ENCODE peak calls at places on chromosomes 4 and X, in six cellular contexts. Y, B, N, K, H and D are unnamed samples.

GRCh38 chrX:115367455-115367854 is 77.9 kb downstream of the LUZP4 start:
- DNase-seq in Y (no peak), B (no peak), N (no peak), K (no peak), H (no peak), D (no peak)

GRCh38 chr4:118398226-118399090 is 45.7 kb upstream of the PRSS12 start:
- DNase-seq in Y (peak; percentile 9), B (no peak), N (no peak), K (no peak), H (no peak), D (no peak)

GRCh38 chrX:23548164-23548563 is 119.1 kb upstream of the PRDX4 start:
- DNase-seq in Y (no peak), B (no peak), N (no peak), K (no peak), H (no peak), D (no peak)

GRCh38 chr4:173370130-173370476 is 651 bp upstream of the SAP30 start:
- DNase-seq in Y (peak; percentile 26), B (peak; percentile 13), N (no peak), K (no peak), H (no peak), D (peak; percentile 33)

GRCh38 chr4:48046059-48046458 is 29.5 kb downstream of the NIPAL1 start:
- DNase-seq in Y (no peak), B (no peak), N (no peak), K (no peak), H (no peak), D (no peak)

GRCh38 chrX:68365356-68365755 is 67.9 kb downstream of the OPHN1 start:
- DNase-seq in Y (no peak), B (no peak), N (no peak), K (no peak), H (no peak), D (no peak)

GRCh38 chrX:103754401-103754800 is 22.2 kb upstream of the PLP1 start:
- DNase-seq in Y (no peak), B (no peak), N (no peak), K (no peak), H (no peak), D (no peak)

GRCh38 chrX:38260231-38260630 is 39.6 kb upstream of the SRPX start:
- DNase-seq in Y (no peak), B (no peak), N (no peak), K (no peak), H (no peak), D (no peak)

GRCh38 chr4:147590249-147590920 is 26.8 kb upstream of the TMEM184C start:
- DNase-seq in Y (peak; percentile 21), B (peak; percentile 63), N (peak; percentile 63), K (peak; percentile 15), H (peak; percentile 17), D (no peak)

GRCh38 chr4:94974773-94975172 is 217.0 kb downstream of the BMPR1B start:
- DNase-seq in Y (no peak), B (no peak), N (no peak), K (no peak), H (no peak), D (no peak)

GRCh38 chrX:71301195-71301924 is at the start of gene ITGB1BP2:
- DNase-seq in Y (no peak), B (no peak), N (no peak), K (no peak), H (no peak), D (no peak)

GRCh38 chr4:8127051-8127798 is 31.4 kb downstream of the ABLIM2 start:
- DNase-seq in Y (no peak), B (no peak), N (no peak), K (no peak), H (no peak), D (no peak)

GRCh38 chrX:46620505-46620904 is 46.9 kb downstream of the CHST7 start:
- DNase-seq in Y (no peak), B (no peak), N (no peak), K (no peak), H (no peak), D (no peak)

GRCh38 chr4:153347117-153347516 is 2.6 kb downstream of the MND1 start:
- DNase-seq in Y (no peak), B (no peak), N (no peak), K (no peak), H (no peak), D (no peak)

GRCh38 chrX:100895365-100896075 is 21.4 kb upstream of the NOX1 start:
- DNase-seq in Y (no peak), B (no peak), N (no peak), K (peak; percentile 28), H (no peak), D (no peak)

GRCh38 chrX:97200454-97200853 is 316.7 kb downstream of the RPA4 start:
- DNase-seq in Y (no peak), B (no peak), N (no peak), K (no peak), H (no peak), D (no peak)

GRCh38 chr4:83342476-83342875 is 7.8 kb upstream of the HPSE start:
- DNase-seq in Y (no peak), B (no peak), N (no peak), K (no peak), H (no peak), D (no peak)

GRCh38 chr4:101292214-101292613 is 55.1 kb downstream of the PPP3CA start:
- DNase-seq in Y (no peak), B (no peak), N (no peak), K (no peak), H (no peak), D (no peak)

GRCh38 chr4:102447413-102447812 is 53.7 kb upstream of the NFKB1 start:
- DNase-seq in Y (no peak), B (no peak), N (no peak), K (peak; percentile 72), H (no peak), D (no peak)

GRCh38 chr4:84498203-84499026 is 677 bp downstream of the NKX6-1 start:
- DNase-seq in Y (no peak), B (no peak), N (peak; percentile 50), K (no peak), H (no peak), D (no peak)

GRCh38 chr4:68736813-68737212 is 66.4 kb upstream of the UGT2B15 start:
- DNase-seq in Y (no peak), B (no peak), N (no peak), K (no peak), H (no peak), D (no peak)

GRCh38 chr4:144715230-144715629 is 69.3 kb downstream of the HHIP start:
- DNase-seq in Y (no peak), B (no peak), N (no peak), K (no peak), H (no peak), D (no peak)

GRCh38 chr4:78661923-78662521 is 110.5 kb downstream of the ANXA3 start:
- DNase-seq in Y (no peak), B (no peak), N (peak; percentile 18), K (peak; percentile 65), H (no peak), D (no peak)

GRCh38 chr4:188297873-188298272 is 158.6 kb downstream of the TRIML1 start:
- DNase-seq in Y (no peak), B (no peak), N (no peak), K (no peak), H (no peak), D (no peak)

GRCh38 chr4:147589586-147589985 is 27.6 kb upstream of the TMEM184C start:
- DNase-seq in Y (no peak), B (no peak), N (no peak), K (no peak), H (no peak), D (no peak)

GRCh38 chr4:6273661-6273990 is 4.0 kb downstream of the WFS1 start:
- DNase-seq in Y (no peak), B (no peak), N (no peak), K (no peak), H (no peak), D (no peak)

GRCh38 chr4:2570036-2570435 is 33.6 kb downstream of the FAM193A start:
- DNase-seq in Y (no peak), B (no peak), N (no peak), K (no peak), H (no peak), D (no peak)